ENCODE peak calls at places on chromosomes 4 and X, in ten cellular contexts. L is adipocyte; Q is NK-92 treated with Interleukin-12 subunit alpha and Interleukin-12 subunit beta, amount 100 ng/mL, for 24 hours; V is NCI-H1092 treated with DMSO at 0.1 percent for 48 hours; M is NCI-H774; I is AG08396; Y is RCC 7860; A is skeletal muscle cell; Z is stimulated activated CD4-positive, alpha-beta T cell treated with anti-CD3 and anti-CD28 coated beads, Interleukin-1b, Interleukin-23, amount 100 ng/mL, for 24 hours; S is AG08395. H is an unnamed sample.

GRCh38 chr4:126827669-126828068 is 805.1 kb upstream of the INTU start:
- DNase-seq in L (no peak), Q (no peak), V (no peak), M (no peak), I (no peak), Y (no peak), A (no peak), Z (no peak), S (no peak), H (no peak)

GRCh38 chr4:157245351-157245750 is 24.8 kb downstream of the GRIA2 start:
- DNase-seq in L (no peak), Q (no peak), V (no peak), M (no peak), I (no peak), Y (no peak), A (no peak), Z (no peak), S (no peak), H (no peak)

GRCh38 chr4:60129740-60130139 is 1070.4 kb upstream of the ADGRL3 start:
- DNase-seq in L (no peak), Q (no peak), V (no peak), M (no peak), I (no peak), Y (no peak), A (no peak), Z (no peak), S (no peak), H (no peak)

GRCh38 chr4:74446193-74446868 is 1.4 kb downstream of the AREG start:
- DNase-seq in L (no peak), Q (no peak), V (no peak), M (no peak), I (no peak), Y (peak), A (no peak), Z (no peak), S (no peak), H (no peak)

GRCh38 chr4:125316391-125316780 is 1.6 kb downstream of the FAT4 start:
- DNase-seq in L (peak), Q (no peak), V (peak), M (no peak), I (peak), Y (no peak), A (no peak), Z (no peak), S (peak), H (peak)

GRCh38 chr4:39228377-39228776 is 46.0 kb downstream of the WDR19 start:
- DNase-seq in L (no peak), Q (no peak), V (no peak), M (no peak), I (no peak), Y (no peak), A (no peak), Z (no peak), S (no peak), H (no peak)

GRCh38 chr4:157804986-157805385 is 367.8 kb downstream of the GASK1B start:
- DNase-seq in L (peak), Q (no peak), V (no peak), M (no peak), I (no peak), Y (no peak), A (no peak), Z (no peak), S (no peak), H (no peak)

GRCh38 chr4:83125738-83126141 is 11.2 kb upstream of the PLAC8 start:
- DNase-seq in L (no peak), Q (no peak), V (no peak), M (no peak), I (no peak), Y (no peak), A (no peak), Z (no peak), S (no peak), H (no peak)

GRCh38 chr4:169009281-169010124 is 552 bp downstream of the CBR4 start:
- DNase-seq in L (peak), Q (peak), V (peak), M (no peak), I (peak), Y (peak), A (no peak), Z (peak), S (peak), H (peak)

GRCh38 chr4:166386491-166387367 is 513.7 kb downstream of the TLL1 start:
- DNase-seq in L (no peak), Q (no peak), V (no peak), M (no peak), I (no peak), Y (no peak), A (no peak), Z (no peak), S (no peak), H (no peak)

GRCh38 chrX:120456973-120457372 is 12.1 kb downstream of the LAMP2 start:
- DNase-seq in L (no peak), Q (no peak), V (no peak), M (no peak), I (no peak), Y (peak), A (no peak), Z (no peak), S (peak), H (peak)

GRCh38 chrX:11375614-11376119 is 82.5 kb downstream of the AMELX start:
- DNase-seq in L (no peak), Q (no peak), V (no peak), M (no peak), I (no peak), Y (no peak), A (no peak), Z (no peak), S (no peak), H (no peak)

GRCh38 chr4:145935253-145936141 is 3.1 kb downstream of the ZNF827 start:
- DNase-seq in L (peak), Q (no peak), V (peak), M (no peak), I (no peak), Y (peak), A (no peak), Z (no peak), S (peak), H (no peak)

GRCh38 chrX:132956421-132957210 is 1.8 kb downstream of the HS6ST2 start:
- DNase-seq in L (no peak), Q (no peak), V (no peak), M (no peak), I (no peak), Y (no peak), A (no peak), Z (no peak), S (no peak), H (no peak)

GRCh38 chr4:83282049-83282535 is 2.5 kb downstream of the COQ2 start:
- DNase-seq in L (peak), Q (no peak), V (peak), M (no peak), I (peak), Y (peak), A (peak), Z (peak), S (peak), H (peak)

GRCh38 chr4:54082168-54082567 is 17.8 kb upstream of the CHIC2 start:
- DNase-seq in L (peak), Q (no peak), V (no peak), M (no peak), I (peak), Y (peak), A (peak), Z (no peak), S (peak), H (peak)

GRCh38 chr4:95129036-95129435 is 371.3 kb downstream of the BMPR1B start:
- DNase-seq in L (no peak), Q (no peak), V (no peak), M (no peak), I (no peak), Y (no peak), A (peak), Z (no peak), S (no peak), H (no peak)

GRCh38 chrX:111040377-111041017 is 55.5 kb upstream of the PAK3 start:
- DNase-seq in L (no peak), Q (no peak), V (no peak), M (no peak), I (no peak), Y (peak), A (peak), Z (no peak), S (no peak), H (peak)

GRCh38 chrX:139560221-139560620 is 29.7 kb downstream of the F9 start:
- DNase-seq in L (no peak), Q (no peak), V (no peak), M (no peak), I (no peak), Y (no peak), A (no peak), Z (no peak), S (peak), H (peak)

GRCh38 chr4:164807611-164808010 is 53.7 kb downstream of the SMIM31 start:
- DNase-seq in L (no peak), Q (no peak), V (no peak), M (no peak), I (no peak), Y (no peak), A (no peak), Z (no peak), S (no peak), H (no peak)

GRCh38 chr4:149891381-149891780 is 75.7 kb upstream of the IQCM start:
- DNase-seq in L (no peak), Q (no peak), V (no peak), M (no peak), I (no peak), Y (no peak), A (no peak), Z (no peak), S (no peak), H (peak)

GRCh38 chrX:53374222-53374820 is 48.1 kb downstream of the SMC1A start:
- DNase-seq in L (peak), Q (no peak), V (no peak), M (no peak), I (peak), Y (no peak), A (no peak), Z (no peak), S (peak), H (peak)

GRCh38 chrX:87583679-87584078 is 66.1 kb downstream of the KLHL4 start:
- DNase-seq in L (no peak), Q (no peak), V (no peak), M (no peak), I (no peak), Y (no peak), A (no peak), Z (peak), S (no peak), H (no peak)

GRCh38 chr4:176288020-176288419 is 19.0 kb upstream of the ASB5 start:
- DNase-seq in L (no peak), Q (no peak), V (no peak), M (no peak), I (no peak), Y (no peak), A (no peak), Z (no peak), S (no peak), H (no peak)

H was measured in AG10803.